ENCODE peak calls at places on chromosomes 16 and 17, in four cellular contexts. E, L, W and Z are unnamed samples.

GRCh38 chr17:11928436-11928835 is 68.8 kb downstream of the ZNF18 start:
- DNase-seq in E (no peak), L (no peak), W (no peak), Z (no peak)

GRCh38 chr17:8954339-8954738 is 11.2 kb downstream of the PIK3R5 start:
- DNase-seq in E (peak), L (peak), W (no peak), Z (no peak)

GRCh38 chr17:78735832-78736525 is 46.1 kb downstream of the CYTH1 start:
- DNase-seq in E (no peak), L (no peak), W (no peak), Z (no peak)

GRCh38 chr16:324451-325334 is 27.8 kb downstream of the AXIN1 start:
- DNase-seq in E (no peak), L (peak), W (no peak), Z (no peak)

GRCh38 chr17:39687546-39688474 is at the start of gene PGAP3:
- DNase-seq in E (peak), L (peak), W (peak), Z (peak)

GRCh38 chr16:27429981-27430441 is 28.0 kb downstream of the IL21R start:
- DNase-seq in E (peak), L (no peak), W (no peak), Z (no peak)

GRCh38 chr17:73304971-73305786 is 6.6 kb downstream of the CDC42EP4 start:
- DNase-seq in E (peak), L (no peak), W (peak), Z (no peak)

GRCh38 chr16:85646358-85646907 is 33.3 kb downstream of the GSE1 start:
- DNase-seq in E (no peak), L (no peak), W (no peak), Z (no peak)

GRCh38 chr16:67017810-67018488 is 11.0 kb upstream of the CBFB start:
- DNase-seq in E (peak), L (peak), W (peak), Z (peak)

GRCh38 chr17:42679001-42679491 is 2.3 kb upstream of the PLEKHH3 start:
- DNase-seq in E (peak), L (no peak), W (peak), Z (no peak)

GRCh38 chr16:2186505-2186904 is 9.9 kb downstream of the CASKIN1 start:
- DNase-seq in E (no peak), L (no peak), W (no peak), Z (no peak)

GRCh38 chr17:81841866-81842265 is 7.0 kb upstream of the PPP1R27 start:
- DNase-seq in E (no peak), L (no peak), W (no peak), Z (no peak)

GRCh38 chr17:6106212-6106611 is 36.0 kb downstream of the WSCD1 start:
- DNase-seq in E (no peak), L (no peak), W (no peak), Z (no peak)

GRCh38 chr16:23374721-23375120 is 72.6 kb downstream of the SCNN1B start:
- DNase-seq in E (peak), L (no peak), W (no peak), Z (no peak)

GRCh38 chr17:79991140-79991923 is 44.3 kb downstream of the TBC1D16 start:
- DNase-seq in E (peak), L (peak), W (peak), Z (no peak)

GRCh38 chr16:77211880-77212735 is 12.9 kb downstream of the SYCE1L start:
- DNase-seq in E (peak), L (peak), W (peak), Z (no peak)

GRCh38 chr16:75087040-75087979 is 29.3 kb downstream of the LDHD start:
- DNase-seq in E (no peak), L (no peak), W (no peak), Z (peak)

GRCh38 chr17:50134206-50135110 is 4.5 kb upstream of the SAMD14 start:
- DNase-seq in E (no peak), L (no peak), W (no peak), Z (no peak)

GRCh38 chr17:41352597-41353366 is 2.2 kb upstream of the KRT33A start:
- DNase-seq in E (no peak), L (no peak), W (no peak), Z (no peak)

GRCh38 chr17:6374761-6375312 is 60.1 kb downstream of the AIPL1 start:
- DNase-seq in E (peak), L (no peak), W (peak), Z (no peak)

GRCh38 chr16:19166500-19166899 is 1.5 kb upstream of the SYT17 start:
- DNase-seq in E (no peak), L (no peak), W (no peak), Z (no peak)

GRCh38 chr16:83345846-83346245 is 461.9 kb upstream of the HSBP1 start:
- DNase-seq in E (no peak), L (no peak), W (no peak), Z (no peak)

GRCh38 chr16:21277045-21277926 is 804 bp downstream of the CRYM start:
- DNase-seq in E (no peak), L (no peak), W (no peak), Z (no peak)

GRCh38 chr17:41538565-41538991 is 10.5 kb upstream of the KRT19 start:
- DNase-seq in E (no peak), L (no peak), W (no peak), Z (no peak)

GRCh38 chr16:75252049-75252864 is 833 bp upstream of the BCAR1 start:
- DNase-seq in E (no peak), L (no peak), W (no peak), Z (no peak)